ENCODE peak calls at places on chromosome 2, in seven cellular contexts. M is brain microvascular endothelial cell; L is right lobe of liver; F is CD8-positive, alpha-beta T cell; T is G401; Z is NCI-H748 treated with DMSO at 0.1 percent for 48 hours; J is cerebellar cortex. X is an unnamed sample.

GRCh38 chr2:17573085-17573805 is 32.7 kb downstream of the VSNL1 start:
- DNase-seq in F (no peak), T (no peak), Z (no peak), M (no peak), J (no peak), L (no peak), X (no peak)

GRCh38 chr2:110983130-110983529 is 137.6 kb upstream of the BCL2L11 start:
- DNase-seq in J (no peak), F (no peak), L (no peak), Z (no peak), M (no peak), T (no peak), X (no peak)

GRCh38 chr2:54595999-54596903 is 127.2 kb upstream of the EML6 start:
- DNase-seq in J (no peak), L (no peak), F (no peak), Z (no peak), T (no peak), M (no peak), X (no peak)

GRCh38 chr2:53210538-53210937 is 557.1 kb upstream of the CHAC2 start:
- DNase-seq in F (no peak), Z (no peak), M (no peak), J (peak), T (no peak), L (no peak), X (no peak)

GRCh38 chr2:236193026-236193425 is 24.8 kb upstream of the GBX2 start:
- DNase-seq in J (no peak), Z (no peak), T (no peak), F (no peak), M (no peak), L (no peak), X (no peak)

GRCh38 chr2:231708773-231709635 is 679 bp downstream of the PTMA start:
- DNase-seq in J (no peak), T (no peak), M (peak), F (peak), L (peak), Z (no peak), X (no peak)

GRCh38 chr2:290090-290722 is 2.3 kb upstream of the ALKAL2 start:
- DNase-seq in T (peak), M (peak), Z (peak), J (peak), F (peak), L (peak), X (no peak)

GRCh38 chr2:71226391-71226964 is 425 bp downstream of the PAIP2B start:
- DNase-seq in T (no peak), Z (peak), M (no peak), J (no peak), L (peak), F (no peak), X (no peak)

GRCh38 chr2:209986405-209986804 is 16.0 kb upstream of the RPE start:
- DNase-seq in J (no peak), L (no peak), T (no peak), F (no peak), M (no peak), Z (no peak), X (no peak)

GRCh38 chr2:39141346-39142011 is 20.6 kb upstream of the SOS1 start:
- DNase-seq in T (peak), L (no peak), F (no peak), J (peak), Z (no peak), M (no peak), X (no peak)

GRCh38 chr2:30208453-30208852 is 22.9 kb upstream of the LBH start:
- DNase-seq in M (peak), F (peak), J (peak), Z (no peak), T (peak), L (no peak), X (peak)

X was measured in GDM1.